ENCODE peak calls at places on chromosomes 16 and 17, in six cellular contexts. K is A549, T is stomach, R is tibial nerve, J is body of pancreas, I is uterus. Z is an unnamed sample.

GRCh38 chr17:81924557-81925532 is 2.7 kb downstream of the MAFG start:
- DNase-seq in J (peak), T (no peak), I (no peak), K (no peak), R (no peak), Z (no peak)

GRCh38 chr17:6421700-6422604 is 13.0 kb downstream of the AIPL1 start:
- DNase-seq in R (peak), I (peak), K (peak), T (peak), J (peak), Z (peak)

GRCh38 chr17:46163316-46163715 is 29.9 kb downstream of the KANSL1 start:
- DNase-seq in T (no peak), R (no peak), J (no peak), K (no peak), I (no peak), Z (no peak)

GRCh38 chr17:47072881-47073280 is 93.8 kb upstream of the RPRML start:
- DNase-seq in T (no peak), R (no peak), I (no peak), J (no peak), K (no peak), Z (no peak)

GRCh38 chr16:71255721-71256120 is 25.2 kb upstream of the HYDIN start:
- DNase-seq in R (no peak), K (no peak), T (no peak), J (no peak), I (no peak), Z (no peak)

GRCh38 chr17:4533522-4534502 is 21.4 kb downstream of the MYBBP1A start:
- DNase-seq in K (no peak), J (no peak), T (peak), I (no peak), R (peak), Z (no peak)

GRCh38 chr17:12024332-12024731 is 3.7 kb downstream of the MAP2K4 start:
- DNase-seq in J (no peak), K (peak), R (no peak), T (no peak), I (no peak), Z (no peak)

GRCh38 chr17:57604771-57605733 is 140.0 kb downstream of the CCDC182 start:
- DNase-seq in J (peak), I (peak), T (peak), K (no peak), R (no peak), Z (peak)

GRCh38 chr16:77585852-77586251 is 136.5 kb upstream of the NUDT7 start:
- DNase-seq in K (peak), T (no peak), I (no peak), J (no peak), R (no peak), Z (no peak)

GRCh38 chr16:11133344-11133921 is 122.6 kb downstream of the SOCS1 start:
- DNase-seq in T (peak), K (no peak), R (peak), J (peak), I (peak), Z (peak)

GRCh38 chr17:79002796-79003593 is 6.6 kb downstream of the CANT1 start:
- DNase-seq in J (no peak), R (no peak), I (peak), T (no peak), K (no peak), Z (no peak)

GRCh38 chr17:79003661-79004411 is 5.7 kb downstream of the CANT1 start:
- DNase-seq in K (no peak), J (no peak), T (no peak), R (no peak), I (peak), Z (peak)

GRCh38 chr17:79000396-79001189 is 9.0 kb downstream of the CANT1 start:
- DNase-seq in R (no peak), J (no peak), T (no peak), I (peak), K (no peak), Z (peak)

GRCh38 chr17:79001190-79002020 is 8.2 kb downstream of the CANT1 start:
- DNase-seq in J (no peak), I (peak), R (no peak), T (no peak), K (no peak), Z (no peak)

DNA sequence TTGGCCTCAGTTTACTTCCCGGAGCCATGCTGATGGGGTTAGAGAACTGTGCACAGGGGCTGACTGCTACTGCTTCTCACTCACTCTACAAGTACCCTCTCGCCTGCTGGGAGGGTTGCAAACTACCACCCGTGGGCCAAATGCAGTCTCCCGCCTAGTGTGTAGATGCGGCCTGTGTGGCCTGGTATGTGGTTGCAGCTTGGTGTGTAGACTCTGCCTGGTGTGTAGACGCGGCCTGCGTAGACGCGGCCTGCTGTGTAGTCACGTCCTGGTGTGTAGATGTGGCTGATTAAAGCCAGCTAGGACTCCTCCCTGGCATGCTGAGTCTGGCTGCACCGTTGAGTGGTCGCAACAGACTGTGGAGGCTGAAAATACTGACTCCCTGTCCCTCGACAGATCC is 7.3 kb downstream of the CANT1 start:
- DNase-seq in T (no peak), K (no peak), J (no peak), R (no peak), I (peak), Z (peak)
- TF ChIP-seq POLR2A in T (no peak), K (no peak), J (no peak), R (no peak), I (no peak), Z (no peak)

DNA sequence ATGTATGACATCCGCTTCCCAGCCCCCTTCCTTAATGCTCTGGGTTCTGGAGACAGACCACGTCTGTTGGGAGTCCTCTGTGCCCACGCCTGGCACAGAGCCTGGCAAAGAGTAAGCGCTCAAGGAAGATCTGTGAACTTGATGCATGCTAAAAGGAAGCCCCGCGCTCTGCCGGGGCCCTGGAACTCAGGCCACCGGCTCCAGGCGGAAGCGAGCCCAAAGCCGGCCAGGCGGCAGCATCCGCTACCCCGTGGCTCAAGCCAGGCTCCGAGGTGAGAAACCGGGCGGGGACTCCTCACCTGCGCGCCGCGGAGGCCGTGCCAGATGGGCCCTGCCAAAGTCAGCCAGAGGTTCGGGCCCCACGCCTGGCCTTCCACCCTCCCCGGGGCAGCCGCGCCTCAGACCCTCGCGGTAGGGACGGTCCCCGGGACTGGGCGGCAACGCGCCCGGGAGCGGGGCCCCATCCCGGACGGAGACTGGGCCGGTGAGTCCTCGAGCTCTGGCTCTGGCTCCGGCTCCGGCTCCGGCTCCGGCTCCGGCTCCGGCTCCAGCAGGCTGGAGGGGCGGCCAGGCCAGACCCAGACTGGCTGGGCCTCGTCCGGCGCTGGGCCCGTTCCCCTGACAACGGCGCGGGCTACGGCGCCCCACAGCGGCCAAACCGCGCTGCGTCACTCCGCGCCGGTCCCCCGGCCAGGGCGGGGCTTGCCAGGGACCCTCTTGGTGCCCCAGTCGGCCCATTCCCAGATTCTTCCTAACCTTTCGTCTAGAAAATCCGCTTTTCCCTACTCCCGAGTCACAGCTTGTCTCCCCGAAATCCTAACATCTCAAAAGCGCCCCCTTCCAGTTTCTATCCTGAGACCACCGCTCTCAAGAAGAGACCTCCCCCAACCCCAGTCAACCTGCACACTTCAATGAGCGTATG is at the start of gene ZDHHC1:
- DNase-seq in K (peak), J (peak), R (no peak), I (peak), T (peak), Z (peak)
- TF ChIP-seq POLR2A in K (peak), J (peak), R (no peak), I (no peak), T (no peak), Z (peak)

GRCh38 chr17:69047368-69048263 is 13.1 kb downstream of the ABCA9 start:
- DNase-seq in T (peak), J (peak), K (no peak), I (peak), R (peak), Z (peak)
- TF ChIP-seq POLR2A in T (no peak), J (no peak), K (no peak), I (no peak), R (no peak), Z (no peak)

GRCh38 chr17:1766382-1767135 is 4.7 kb downstream of the SERPINF1 start:
- DNase-seq in R (no peak), K (no peak), J (no peak), I (peak), T (no peak), Z (no peak)

GRCh38 chr17:1765576-1765975 is 3.7 kb downstream of the SERPINF1 start:
- DNase-seq in J (no peak), K (no peak), T (no peak), I (no peak), R (no peak), Z (no peak)

GRCh38 chr17:1762233-1762905 is 509 bp downstream of the SERPINF1 start:
- DNase-seq in R (peak), K (no peak), T (no peak), I (peak), J (peak), Z (peak)

GRCh38 chr17:1764274-1764673 is 2.4 kb downstream of the SERPINF1 start:
- DNase-seq in T (peak), R (peak), K (no peak), I (peak), J (peak), Z (peak)

DNA sequence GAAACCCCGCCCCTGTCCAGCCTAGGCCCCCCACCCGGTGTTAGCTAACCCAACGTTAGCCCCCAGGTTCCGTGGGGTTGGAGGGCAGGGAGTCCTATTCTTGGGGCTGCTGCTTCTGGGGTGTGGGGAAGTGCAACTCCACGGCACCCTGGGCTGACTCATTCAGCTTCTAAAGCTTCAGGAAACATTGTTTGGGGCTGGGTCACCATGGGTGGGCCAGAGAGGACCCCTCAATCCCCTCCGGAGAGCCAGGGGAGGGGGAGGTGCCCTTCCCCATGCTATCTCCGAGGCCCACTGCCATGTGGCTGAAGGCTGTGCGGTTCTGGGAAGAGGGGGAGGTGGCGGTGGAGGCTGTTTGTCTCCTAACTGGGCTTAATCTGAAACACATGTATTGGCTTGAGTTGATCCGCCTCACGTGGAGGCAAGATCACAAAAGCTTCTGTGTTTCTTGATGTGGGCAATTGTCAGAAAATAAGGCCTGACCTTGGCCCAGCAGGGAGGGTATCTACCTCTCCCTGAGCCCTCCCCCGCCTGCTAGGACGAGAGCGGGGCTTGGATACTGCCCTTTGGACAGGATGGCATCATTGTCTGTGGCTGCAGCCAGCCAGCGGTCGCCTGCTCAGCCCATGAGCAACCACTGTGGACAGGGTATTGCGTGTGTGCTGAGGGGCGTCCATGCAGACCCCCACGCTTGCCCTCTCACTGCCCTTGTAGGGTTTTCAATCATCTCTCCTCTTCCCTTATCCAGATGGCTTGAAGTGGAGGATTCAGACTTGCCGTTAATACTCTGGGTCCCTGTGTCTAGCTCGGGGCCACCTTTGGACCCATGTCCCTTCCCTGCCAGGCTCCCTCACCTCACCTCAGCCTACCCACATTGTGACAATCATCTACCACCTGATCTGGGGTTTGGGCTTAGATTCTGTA is 1.3 kb downstream of the SERPINF1 start:
- DNase-seq in J (peak), I (peak), K (no peak), R (peak), T (no peak), Z (peak)
- TF ChIP-seq POLR2A in J (no peak), I (no peak), K (no peak), R (no peak), T (no peak), Z (peak)

DNA sequence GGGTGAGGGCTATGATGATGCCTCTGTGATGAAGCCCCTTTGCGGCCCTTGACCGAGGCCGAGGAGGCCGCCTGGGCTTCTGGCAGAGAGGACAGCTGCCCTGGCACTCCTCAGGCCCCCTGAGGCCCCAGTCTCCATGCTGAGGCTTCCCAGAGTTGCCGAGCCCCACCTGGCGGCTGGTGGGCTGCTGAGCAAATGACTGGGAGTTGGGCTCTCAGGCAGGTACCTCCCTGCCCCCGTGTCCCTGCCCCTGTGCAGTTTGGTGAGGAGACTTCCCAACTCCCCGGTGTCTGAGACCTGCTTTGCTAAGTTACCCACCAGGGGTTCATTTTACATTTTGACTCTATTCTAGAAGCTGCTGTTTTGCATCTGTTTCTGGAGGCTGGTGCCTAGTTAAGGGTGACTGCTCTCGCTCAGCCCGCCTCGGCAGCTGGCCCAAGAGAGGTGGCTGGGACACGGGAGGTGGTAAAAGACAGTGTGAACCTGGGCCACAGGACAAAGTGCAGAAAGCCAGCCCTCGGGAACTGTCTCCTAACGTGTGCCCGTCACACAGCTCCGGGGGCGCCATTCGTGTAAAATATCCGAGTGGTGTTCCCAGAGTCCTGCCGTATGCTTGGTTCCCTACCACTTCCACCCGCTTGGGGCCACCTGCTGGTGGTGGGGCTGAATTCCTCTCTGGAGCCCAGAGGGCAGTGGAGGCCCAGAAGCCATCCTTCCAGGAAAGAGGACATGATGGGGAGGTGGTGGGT is 134.5 kb downstream of the RAB11FIP4 start:
- DNase-seq in J (no peak), R (no peak), K (peak), T (no peak), I (no peak), Z (no peak)
- TF ChIP-seq POLR2A in J (no peak), R (no peak), K (no peak), T (no peak), I (no peak), Z (no peak)

GRCh38 chr16:30606004-30606403 is 4.2 kb downstream of the ZNF689 start:
- DNase-seq in R (no peak), I (no peak), J (no peak), T (no peak), K (no peak), Z (no peak)

GRCh38 chr16:30615358-30616076 is 5.3 kb upstream of the ZNF689 start:
- DNase-seq in R (no peak), I (no peak), T (peak), K (peak), J (peak), Z (no peak)

GRCh38 chr16:30605148-30605547 is 5.0 kb downstream of the ZNF689 start:
- DNase-seq in K (no peak), I (no peak), J (no peak), R (no peak), T (no peak), Z (no peak)

GRCh38 chr16:30609002-30609927 is 924 bp downstream of the ZNF689 start:
- DNase-seq in I (peak), J (peak), T (peak), R (no peak), K (peak), Z (no peak)

DNA sequence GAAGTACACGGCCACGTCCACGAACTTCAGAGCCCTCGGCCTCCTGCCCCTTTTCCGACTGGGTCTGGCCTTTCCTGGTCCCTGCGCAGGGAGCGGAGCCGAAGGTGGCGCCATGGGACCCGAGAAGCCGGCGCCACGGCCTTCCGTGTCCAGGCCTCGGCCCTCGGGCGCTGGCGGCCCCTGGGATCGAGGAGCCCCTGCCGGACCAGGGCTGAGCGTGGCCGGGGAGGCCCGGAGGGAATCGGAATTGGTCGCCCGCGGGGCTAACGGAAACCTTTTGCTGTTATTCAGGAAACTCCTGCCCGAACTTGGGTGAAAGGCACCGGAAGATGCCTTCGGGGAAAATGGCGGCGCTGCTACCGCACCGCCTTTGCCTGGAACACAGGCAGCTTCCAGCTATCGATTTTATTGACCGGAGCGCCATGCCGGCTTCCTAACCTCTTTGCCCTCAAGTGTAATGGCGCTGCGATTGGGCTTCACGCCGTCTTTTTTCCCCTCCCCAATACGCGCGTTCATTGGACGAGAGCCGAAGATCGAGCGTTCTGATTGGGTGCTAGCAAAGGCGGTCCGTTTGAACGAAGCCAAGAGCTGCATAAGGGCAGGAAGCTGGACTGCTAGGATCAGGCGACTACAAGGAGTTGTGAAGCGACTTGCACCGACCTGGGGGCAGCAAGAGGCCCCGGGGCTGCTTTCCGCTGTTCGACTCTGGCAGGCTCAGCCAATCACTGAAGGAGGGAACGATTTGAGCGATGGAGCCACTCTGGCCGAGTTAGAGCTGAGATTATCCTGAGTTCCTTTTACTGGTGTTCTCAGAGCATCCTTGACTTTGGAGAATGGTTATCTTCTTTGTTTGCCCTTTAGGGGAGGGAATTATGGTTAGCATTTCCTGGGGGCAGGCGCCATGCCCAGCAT is at the start of gene ZNF689:
- DNase-seq in R (peak), J (peak), K (peak), I (peak), T (peak), Z (peak)
- TF ChIP-seq POLR2A in R (no peak), J (peak), K (peak), I (peak), T (no peak), Z (no peak)

GRCh38 chr17:74751210-74751529 is 2.7 kb downstream of the NHERF1 start:
- DNase-seq in T (no peak), I (no peak), J (no peak), R (no peak), K (no peak), Z (no peak)
- TF ChIP-seq POLR2A in T (no peak), I (no peak), J (no peak), R (no peak), K (no peak), Z (no peak)

GRCh38 chr17:17285951-17286350 is 4.9 kb upstream of the COPS3 start:
- DNase-seq in I (no peak), J (no peak), R (no peak), T (peak), K (no peak), Z (no peak)

GRCh38 chr17:17275991-17276390 is 5.1 kb downstream of the COPS3 start:
- DNase-seq in T (no peak), J (no peak), I (no peak), R (no peak), K (no peak), Z (peak)

GRCh38 chr17:17280613-17281549 is at the start of gene COPS3:
- DNase-seq in R (peak), J (peak), K (peak), T (peak), I (peak), Z (peak)
- TF ChIP-seq POLR2A in R (no peak), J (peak), K (peak), T (no peak), I (peak), Z (peak)

Z was measured in gastrocnemius medialis.